ENCODE peak calls at places on chromosomes 3 and 15, in four cellular contexts. H, L, I and F are unnamed samples.

GRCh38 chr15:35549567-35549966 is 3.6 kb upstream of the DPH6 start:
- DNase-seq in H (no peak), L (no peak), I (no peak), F (no peak)

GRCh38 chr3:11610044-11610671 is 33.6 kb downstream of the VGLL4 start:
- DNase-seq in H (no peak), L (peak), I (peak), F (peak)

GRCh38 chr3:59271971-59272370 is 222.1 kb upstream of the CFAP20DC start:
- DNase-seq in H (no peak), L (no peak), I (no peak), F (no peak)

GRCh38 chr15:85582719-85583089 is 202.3 kb downstream of the AKAP13 start:
- DNase-seq in H (no peak), L (peak), I (peak), F (peak)

GRCh38 chr3:33114622-33115023 is 809 bp downstream of the CRTAP start:
- DNase-seq in H (no peak), L (no peak), I (no peak), F (no peak)

GRCh38 chr3:67622652-67623051 is 31.8 kb downstream of the SUCLG2 start:
- DNase-seq in H (no peak), L (no peak), I (no peak), F (no peak)

GRCh38 chr15:59399465-59400102 is 26.9 kb upstream of the MYO1E start:
- DNase-seq in H (no peak), L (no peak), I (no peak), F (no peak)

GRCh38 chr3:124429129-124429815 is 301.0 kb upstream of the UMPS start:
- DNase-seq in H (no peak), L (peak), I (no peak), F (peak)

GRCh38 chr3:188824596-188824995 is 347.2 kb upstream of the TPRG1 start:
- DNase-seq in H (no peak), L (no peak), I (no peak), F (peak)

GRCh38 chr3:195195321-195196209 is 75.4 kb downstream of the XXYLT1 start:
- DNase-seq in H (no peak), L (no peak), I (no peak), F (no peak)

GRCh38 chr3:24598691-24599090 is 104.0 kb upstream of the THRB start:
- DNase-seq in H (no peak), L (no peak), I (no peak), F (peak)

GRCh38 chr15:68310811-68311463 is 33.4 kb downstream of the FEM1B start:
- DNase-seq in H (peak), L (no peak), I (no peak), F (no peak)

GRCh38 chr3:21835266-21835665 is 84.3 kb upstream of the ZNF385D start:
- DNase-seq in H (no peak), L (no peak), I (no peak), F (peak)

GRCh38 chr3:127735767-127736693 is 63.3 kb downstream of the ABTB1 start:
- DNase-seq in H (no peak), L (peak), I (no peak), F (peak)

GRCh38 chr15:84725001-84725491 is 9.1 kb upstream of the SEC11A start:
- DNase-seq in H (no peak), L (peak), I (no peak), F (peak)

GRCh38 chr3:108407858-108408257 is 102.5 kb downstream of the MYH15 start:
- DNase-seq in H (no peak), L (no peak), I (no peak), F (no peak)

GRCh38 chr3:12286927-12287726 is 1.7 kb upstream of the PPARG start:
- DNase-seq in H (no peak), L (no peak), I (peak), F (no peak)

GRCh38 chr3:59424268-59425010 is 374.6 kb upstream of the CFAP20DC start:
- DNase-seq in H (no peak), L (peak), I (no peak), F (peak)

GRCh38 chr3:15324335-15324734 is 8.1 kb downstream of the SH3BP5 start:
- DNase-seq in H (no peak), L (no peak), I (peak), F (no peak)

GRCh38 chr3:50815844-50816243 is 141.1 kb downstream of the DOCK3 start:
- DNase-seq in H (no peak), L (no peak), I (no peak), F (no peak)

GRCh38 chr3:194370753-194371152 is 1.2 kb upstream of the LRRC15 start:
- DNase-seq in H (no peak), L (no peak), I (no peak), F (no peak)

GRCh38 chr3:149717391-149718056 is 34.8 kb downstream of the COMMD2 start:
- DNase-seq in H (no peak), L (peak), I (no peak), F (peak)

GRCh38 chr3:14598143-14598569 is 53.4 kb upstream of the CCDC174 start:
- DNase-seq in H (no peak), L (peak), I (no peak), F (peak)

GRCh38 chr3:170865209-170866094 is 4.5 kb downstream of the RPL22L1 start:
- DNase-seq in H (no peak), L (no peak), I (no peak), F (no peak)

GRCh38 chr3:78689378-78689777 is 1078.4 kb downstream of the ROBO1 start:
- DNase-seq in H (no peak), L (no peak), I (no peak), F (no peak)

GRCh38 chr3:41196499-41197410 is 2.5 kb upstream of the CTNNB1 start:
- DNase-seq in H (no peak), L (no peak), I (no peak), F (no peak)

GRCh38 chr3:41198526-41198925 is 779 bp upstream of the CTNNB1 start:
- DNase-seq in H (no peak), L (no peak), I (peak), F (no peak)

GRCh38 chr3:41199866-41200668 is 762 bp downstream of the CTNNB1 start:
- DNase-seq in H (no peak), L (no peak), I (no peak), F (peak)

GRCh38 chr3:41198950-41199865 is at the start of gene CTNNB1:
- DNase-seq in H (no peak), L (peak), I (peak), F (peak)

DNA sequence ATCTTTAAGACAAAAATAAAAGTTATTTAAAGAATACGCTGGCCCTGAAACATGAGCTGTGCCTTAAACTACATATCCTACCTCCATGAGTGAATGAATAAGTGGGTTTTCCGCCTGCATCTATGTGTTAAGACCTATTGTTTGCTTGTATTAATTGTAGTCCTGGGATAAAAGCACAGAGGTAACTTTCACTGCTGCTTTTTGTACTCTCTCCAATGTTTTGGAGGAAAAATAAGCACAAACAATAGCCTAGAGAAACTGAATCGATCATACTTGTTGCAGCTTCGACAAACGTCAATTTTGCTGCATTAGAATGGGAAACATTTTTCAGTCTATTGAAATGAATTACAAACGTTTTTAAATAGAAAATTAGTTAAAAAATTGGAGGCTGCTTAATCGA is 1.3 kb upstream of the CTNNB1 start:
- DNase-seq in H (no peak), L (no peak), I (no peak), F (no peak)
- H3K4me3 ChIP-seq in H (no peak), L (no peak), I (no peak), F (no peak)

GRCh38 chr3:45785626-45786150 is 10.6 kb downstream of the SLC6A20 start:
- DNase-seq in H (peak), L (no peak), I (no peak), F (no peak)
- TF ChIP-seq CTCF in H (no peak), L (no peak), I (no peak), F (no peak)

DNA sequence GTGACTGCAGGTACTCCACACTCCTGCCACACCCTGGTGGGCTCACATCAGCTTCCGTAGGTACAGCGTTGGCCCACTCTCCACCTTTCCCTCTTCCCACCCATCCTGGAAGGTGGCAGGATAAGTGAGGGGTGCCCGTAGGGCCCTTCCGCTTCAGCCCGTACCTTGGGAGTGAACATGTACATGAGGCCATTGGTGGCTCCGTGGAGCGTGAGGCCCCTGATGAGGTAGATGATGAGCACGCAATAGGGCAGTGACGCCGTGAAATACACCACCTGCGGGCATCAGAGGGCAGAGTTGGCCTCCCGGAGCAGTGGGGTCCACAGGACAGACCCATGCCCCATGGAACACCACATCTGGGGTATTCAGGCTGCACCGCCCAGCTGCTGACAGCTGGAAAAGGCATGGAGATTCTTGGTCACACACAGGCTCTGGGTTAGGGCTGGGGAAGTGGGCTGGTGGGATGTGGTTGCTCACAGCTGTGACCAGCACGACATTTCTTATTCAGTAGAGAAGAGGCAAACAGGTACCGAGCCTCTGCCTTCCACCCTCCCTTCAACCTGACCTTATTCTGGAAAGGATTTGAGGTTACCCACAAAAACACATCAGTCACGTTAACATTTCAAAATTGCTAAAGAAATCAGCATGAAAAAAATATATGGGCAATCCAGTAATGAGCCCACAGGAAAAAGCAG is 23.8 kb downstream of the SLC6A20 start:
- DNase-seq in H (peak), L (no peak), I (no peak), F (no peak)
- H3K4me3 ChIP-seq in H (no peak), L (no peak), I (no peak), F (no peak)

DNA sequence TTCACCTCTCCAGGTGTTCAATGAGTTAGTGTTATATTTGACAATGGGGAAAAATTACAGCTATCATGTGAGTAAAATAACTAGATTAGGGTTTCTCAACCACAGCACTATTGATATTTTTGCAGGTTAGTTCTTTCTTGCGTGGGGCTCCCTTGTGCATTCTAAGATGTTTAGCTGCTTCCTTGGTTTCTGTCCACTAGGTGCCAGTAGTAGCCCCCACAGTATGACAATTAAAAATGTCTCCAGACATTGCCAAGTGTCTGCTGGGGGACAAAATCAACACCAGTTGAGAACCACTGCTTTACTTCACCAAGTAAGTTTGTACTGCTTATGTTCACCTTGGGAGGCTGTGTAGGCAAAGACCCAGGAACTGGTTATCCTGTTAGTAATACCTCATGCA is 618.7 kb downstream of the EDEM1 start:
- DNase-seq in H (no peak), L (no peak), I (no peak), F (no peak)
- TF ChIP-seq CTCF in H (no peak), L (no peak), I (no peak), F (no peak)

DNA sequence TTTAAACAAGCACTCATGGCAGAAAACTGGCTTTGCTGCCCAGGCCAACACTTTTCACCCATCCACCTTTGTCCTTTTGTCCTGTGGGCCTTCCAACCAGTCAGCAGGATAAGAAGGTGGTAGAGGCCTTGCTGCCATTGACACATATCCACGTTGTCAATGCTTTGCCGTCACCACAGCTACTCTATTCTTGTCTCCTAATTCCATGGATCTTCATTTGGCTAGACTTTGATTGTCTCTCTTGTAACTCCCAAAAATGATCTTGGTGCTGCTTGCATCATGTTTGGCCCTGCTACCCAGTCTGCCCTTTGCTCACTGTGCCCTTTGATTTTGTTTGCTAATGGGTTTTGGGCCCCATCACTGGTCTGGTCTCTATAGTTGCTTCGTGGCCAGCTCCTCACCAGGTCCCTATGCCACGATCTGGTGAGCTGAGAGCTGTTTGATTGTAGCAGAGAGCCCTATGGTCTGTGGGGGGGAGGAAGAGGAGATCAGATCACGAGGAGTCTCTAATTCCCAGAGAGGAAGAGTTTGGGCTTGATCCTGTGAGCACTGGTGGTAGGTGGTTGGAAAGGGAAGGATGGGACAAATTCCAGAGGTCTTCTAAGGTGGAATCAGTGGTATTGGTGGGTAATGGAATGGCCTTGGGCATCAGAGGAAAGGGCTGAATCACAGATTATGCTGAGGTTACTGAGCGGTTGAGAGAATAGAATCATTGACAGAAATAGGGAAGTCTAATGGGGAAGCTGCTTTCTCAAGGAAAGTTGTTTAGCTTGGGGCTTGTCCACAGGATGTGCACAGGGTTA is 40.3 kb downstream of the ABHD2 start:
- DNase-seq in H (no peak), L (no peak), I (no peak), F (no peak)
- H3K4me3 ChIP-seq in H (no peak), L (no peak), I (no peak), F (no peak)

GRCh38 chr3:158659454-158660237 is 12.8 kb downstream of the LXN start:
- DNase-seq in H (no peak), L (peak), I (peak), F (peak)
- TF ChIP-seq CTCF in H (peak), L (peak), I (peak), F (peak)

DNA sequence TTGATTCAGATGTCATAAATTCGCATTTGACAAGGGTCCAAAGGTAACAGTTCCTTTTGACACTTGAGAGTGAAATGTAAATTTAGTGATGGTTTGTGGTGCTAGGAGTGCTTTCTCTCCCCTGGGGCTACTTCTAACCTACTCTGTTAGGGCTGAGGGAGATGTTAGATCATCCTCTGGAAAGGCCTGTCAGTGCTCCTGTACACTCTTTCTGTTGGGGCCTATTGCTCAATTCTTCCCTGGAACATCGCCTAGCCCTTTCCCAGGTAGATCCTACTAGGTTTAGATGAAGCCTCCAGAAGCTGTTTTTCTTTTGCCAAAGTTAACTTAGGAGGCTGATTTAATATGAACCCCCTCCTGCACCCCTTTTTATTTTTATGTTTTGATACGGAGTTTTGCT is 1.4 kb downstream of the PCCB start:
- DNase-seq in H (no peak), L (no peak), I (no peak), F (no peak)
- H3K4me3 ChIP-seq in H (peak), L (no peak), I (peak), F (peak)

GRCh38 chr3:111070772-111071256 is 802 bp upstream of the NECTIN3 start:
- DNase-seq in H (no peak), L (no peak), I (no peak), F (no peak)

GRCh38 chr3:111069974-111070751 is 1.5 kb upstream of the NECTIN3 start:
- DNase-seq in H (no peak), L (peak), I (peak), F (peak)

GRCh38 chr3:111072016-111072891 is 638 bp downstream of the NECTIN3 start:
- DNase-seq in H (no peak), L (peak), I (peak), F (peak)

GRCh38 chr3:111073186-111073585 is 1.6 kb downstream of the NECTIN3 start:
- DNase-seq in H (no peak), L (peak), I (no peak), F (peak)

DNA sequence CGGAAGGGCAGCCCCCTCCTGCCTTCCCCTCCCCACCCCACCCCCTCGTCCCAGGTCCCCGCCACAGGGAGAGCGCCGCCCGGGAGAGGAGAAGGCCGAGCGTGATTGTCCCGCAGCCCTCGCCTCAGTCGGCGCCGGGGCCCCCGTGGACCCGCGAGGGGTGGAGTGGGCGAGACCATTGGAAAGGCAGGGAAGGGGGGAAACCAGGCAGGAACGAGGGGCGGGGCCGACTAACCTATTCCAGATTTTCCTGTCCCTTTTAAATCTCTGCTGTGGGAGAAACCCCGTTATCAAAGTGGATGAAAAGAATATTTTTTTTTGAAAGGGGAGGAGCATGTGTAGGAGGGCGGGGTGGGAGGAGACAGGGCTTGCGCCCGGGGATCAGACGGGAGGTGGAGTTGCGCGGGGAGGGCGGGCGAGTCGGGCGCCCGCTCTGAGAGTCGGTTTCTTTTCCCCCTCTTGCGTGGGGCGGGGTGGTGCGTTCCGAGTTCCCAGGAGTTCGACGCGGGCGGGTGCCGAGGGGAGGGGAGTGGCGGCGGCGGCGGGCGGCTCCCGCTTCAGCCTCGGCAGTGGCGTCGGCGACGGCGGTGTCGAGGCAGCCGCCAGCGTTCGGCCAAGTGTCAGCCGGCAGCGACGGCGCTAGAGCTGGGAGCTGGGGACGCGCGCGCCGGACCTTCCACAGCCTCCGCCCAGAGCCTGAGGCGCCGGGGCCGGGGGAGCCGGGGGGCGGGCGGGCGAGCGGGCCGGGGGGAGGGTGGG is at the start of gene NECTIN3:
- DNase-seq in H (no peak), L (peak), I (peak), F (peak)
- TF ChIP-seq CTCF in H (no peak), L (no peak), I (no peak), F (no peak)